ENCODE peak calls at places on chromosomes 16 and 17, in five cellular contexts. N, T, X, R and P are unnamed samples.

GRCh38 chr16:17784073-17784472 is 313.3 kb upstream of the XYLT1 start:
- DNase-seq in N (no peak), T (peak), X (no peak), R (no peak), P (no peak)

GRCh38 chr17:76174072-76174471 is 33.0 kb upstream of the FOXJ1 start:
- DNase-seq in N (no peak), T (no peak), X (no peak), R (no peak), P (no peak)

GRCh38 chr17:31512796-31513195 is 121.3 kb downstream of the RAB11FIP4 start:
- DNase-seq in N (no peak), T (no peak), X (no peak), R (no peak), P (no peak)

GRCh38 chr17:32596666-32597065 is 109.9 kb downstream of the CDK5R1 start:
- DNase-seq in N (no peak), T (no peak), X (no peak), R (no peak), P (no peak)

GRCh38 chr16:1620391-1620790 is 8.2 kb downstream of the CRAMP1 start:
- DNase-seq in N (no peak), T (no peak), X (no peak), R (no peak), P (no peak)

GRCh38 chr16:80563807-80564206 is 23.0 kb downstream of the DYNLRB2 start:
- DNase-seq in N (no peak), T (no peak), X (no peak), R (no peak), P (no peak)

GRCh38 chr16:23508589-23509440 is 1.5 kb downstream of the GGA2 start:
- DNase-seq in N (no peak), T (no peak), X (no peak), R (no peak), P (peak)

GRCh38 chr16:7025616-7026190 is 306.9 kb upstream of the RBFOX1 start:
- DNase-seq in N (peak), T (peak), X (no peak), R (no peak), P (peak)

GRCh38 chr17:75640556-75641119 is 7.4 kb downstream of the SMIM5 start:
- DNase-seq in N (peak), T (no peak), X (no peak), R (no peak), P (no peak)

GRCh38 chr17:48871551-48872351 is 20.8 kb upstream of the ATP5MC1 start:
- DNase-seq in N (peak), T (no peak), X (no peak), R (no peak), P (no peak)

GRCh38 chr17:14470417-14470816 is 169.5 kb downstream of the HS3ST3B1 start:
- DNase-seq in N (no peak), T (no peak), X (no peak), R (no peak), P (no peak)

GRCh38 chr16:27862953-27863352 is 200.6 kb downstream of the GSG1L start:
- DNase-seq in N (no peak), T (no peak), X (no peak), R (no peak), P (no peak)

GRCh38 chr16:70582280-70582978 is 58.8 kb downstream of the SF3B3 start:
- DNase-seq in N (no peak), T (no peak), X (no peak), R (no peak), P (no peak)

GRCh38 chr17:8846768-8847211 is 20.7 kb downstream of the PIK3R6 start:
- DNase-seq in N (no peak), T (peak), X (no peak), R (peak), P (peak)

GRCh38 chr17:35433075-35433894 is 985 bp upstream of the SLFN12 start:
- DNase-seq in N (peak), T (peak), X (peak), R (peak), P (peak)

GRCh38 chr16:87740909-87741424 is 24.8 kb downstream of the KLHDC4 start:
- DNase-seq in N (no peak), T (no peak), X (no peak), R (no peak), P (no peak)

GRCh38 chr16:64738321-64738960 is 383.4 kb downstream of the CDH11 start:
- DNase-seq in N (no peak), T (no peak), X (no peak), R (no peak), P (no peak)

GRCh38 chr17:9057310-9057709 is 36.0 kb downstream of the NTN1 start:
- DNase-seq in N (no peak), T (no peak), X (no peak), R (no peak), P (no peak)

GRCh38 chr16:51624083-51624775 is 473.2 kb upstream of the SALL1 start:
- DNase-seq in N (no peak), T (no peak), X (no peak), R (peak), P (no peak)

GRCh38 chr16:65111306-65111705 is 10.6 kb downstream of the CDH11 start:
- DNase-seq in N (no peak), T (no peak), X (no peak), R (no peak), P (no peak)

GRCh38 chr16:22189473-22190168 is 16.5 kb upstream of the EEF2K start:
- DNase-seq in N (peak), T (peak), X (peak), R (no peak), P (peak)

GRCh38 chr17:54891176-54891821 is 9.4 kb upstream of the TOM1L1 start:
- DNase-seq in N (peak), T (peak), X (no peak), R (peak), P (peak)

GRCh38 chr17:2057130-2057713 is 2.3 kb downstream of the HIC1 start:
- DNase-seq in N (no peak), T (no peak), X (peak), R (no peak), P (no peak)

GRCh38 chr17:76264425-76264754 is 758 bp upstream of the UBALD2 start:
- DNase-seq in N (no peak), T (no peak), X (no peak), R (no peak), P (no peak)

GRCh38 chr16:15498427-15499175 is 64.2 kb downstream of the BMERB1 start:
- DNase-seq in N (no peak), T (no peak), X (no peak), R (no peak), P (no peak)

GRCh38 chr16:16025214-16025968 is 76.0 kb downstream of the ABCC1 start:
- DNase-seq in N (no peak), T (no peak), X (no peak), R (peak), P (no peak)

GRCh38 chr16:1708768-1709180 is 2.8 kb downstream of the MAPK8IP3 start:
- DNase-seq in N (no peak), T (no peak), X (peak), R (no peak), P (no peak)

GRCh38 chr17:3796110-3796821 is 4.7 kb downstream of the ITGAE start:
- DNase-seq in N (no peak), T (no peak), X (peak), R (no peak), P (no peak)

GRCh38 chr17:38701504-38702165 is 3.4 kb upstream of the MLLT6 start:
- DNase-seq in N (no peak), T (peak), X (peak), R (no peak), P (no peak)

GRCh38 chr16:64304376-64304775 is 817.5 kb downstream of the CDH11 start:
- DNase-seq in N (no peak), T (no peak), X (no peak), R (no peak), P (no peak)

GRCh38 chr17:15496735-15497134 is 29.3 kb upstream of the CDRT4 start:
- DNase-seq in N (no peak), T (no peak), X (no peak), R (no peak), P (no peak)

GRCh38 chr17:47713980-47714689 is 18.9 kb upstream of the TBX21 start:
- DNase-seq in N (no peak), T (no peak), X (no peak), R (no peak), P (peak)

GRCh38 chr16:72934661-72935403 is 113.1 kb downstream of the ZFHX3 start:
- DNase-seq in N (no peak), T (no peak), X (no peak), R (no peak), P (no peak)

GRCh38 chr17:9672266-9672665 is 26.9 kb downstream of the USP43 start:
- DNase-seq in N (no peak), T (no peak), X (no peak), R (no peak), P (no peak)

GRCh38 chr17:15255713-15256454 is 9.2 kb downstream of the PMP22 start:
- DNase-seq in N (no peak), T (no peak), X (no peak), R (no peak), P (no peak)

GRCh38 chr16:87178977-87179376 is 138.2 kb downstream of the C16orf95 start:
- DNase-seq in N (no peak), T (no peak), X (no peak), R (no peak), P (peak)

GRCh38 chr17:51397361-51398127 is 137.2 kb downstream of the UTP18 start:
- DNase-seq in N (no peak), T (peak), X (no peak), R (no peak), P (no peak)

GRCh38 chr17:29076722-29077121 is 33.8 kb downstream of the PIPOX start:
- DNase-seq in N (no peak), T (no peak), X (no peak), R (no peak), P (peak)

GRCh38 chr16:31202402-31203385 is at the start of gene PYCARD:
- DNase-seq in N (peak), T (peak), X (peak), R (no peak), P (peak)